ENCODE peak calls at places on chromosomes 12 and 14, in four cellular contexts. P is T-helper 1 cell, T is pons, B is RWPE1. A is an unnamed sample.

GRCh38 chr12:107622005-107622404 is 63.6 kb upstream of the PWP1 start:
- DNase-seq in T (no peak), B (no peak), P (no peak), A (no peak)

GRCh38 chr12:95796982-95797289 is 6.4 kb upstream of the NTN4 start:
- DNase-seq in T (no peak), P (no peak), B (peak; percentile 36), A (no peak)

GRCh38 chr14:55654233-55654632 is 74.2 kb downstream of the KTN1 start:
- DNase-seq in T (no peak), B (no peak), P (no peak), A (no peak)

GRCh38 chr14:36556811-36557433 is 25.5 kb downstream of the NKX2-8 start:
- DNase-seq in T (peak; percentile 59), B (peak; percentile 67), P (no peak), A (no peak)

GRCh38 chr14:66509874-66510273 is 1.9 kb downstream of the GPHN start:
- DNase-seq in P (no peak), B (no peak), T (peak; percentile 3), A (no peak)

GRCh38 chr12:127280393-127281275 is 986.3 kb upstream of the TMEM132C start:
- DNase-seq in T (no peak), P (peak; percentile 46), B (peak; percentile 43), A (no peak)

GRCh38 chr14:68607081-68607851 is 185.6 kb downstream of the ZFP36L1 start:
- DNase-seq in B (no peak), T (no peak), P (no peak), A (no peak)

GRCh38 chr12:115934877-115935276 is 342.6 kb downstream of the MED13L start:
- DNase-seq in T (no peak), P (no peak), B (no peak), A (no peak)

GRCh38 chr14:93970967-93971634 is 5.3 kb downstream of the ASB2 start:
- DNase-seq in P (peak; percentile 80), T (no peak), B (no peak), A (no peak)

GRCh38 chr12:38921025-38921677 is 15.8 kb upstream of the CPNE8 start:
- DNase-seq in P (peak; percentile 30), T (no peak), B (peak; percentile 54), A (no peak)

GRCh38 chr14:52067873-52068740 is 752 bp downstream of the NID2 start:
- DNase-seq in T (no peak), B (no peak), P (peak; percentile 5), A (no peak)

GRCh38 chr12:21683115-21683514 is 25.5 kb upstream of the LDHB start:
- DNase-seq in P (no peak), B (no peak), T (no peak), A (no peak)

GRCh38 chr12:105289114-105289904 is 41.2 kb upstream of the C12orf75 start:
- DNase-seq in B (no peak), P (peak; percentile 38), T (no peak), A (no peak)

GRCh38 chr12:62834406-62834805 is 100.5 kb downstream of the PPM1H start:
- DNase-seq in T (no peak), P (no peak), B (no peak), A (no peak)

GRCh38 chr14:79567306-79567705 is 644.0 kb downstream of the DIO2 start:
- DNase-seq in B (no peak), T (no peak), P (no peak), A (no peak)

GRCh38 chr14:56339855-56340701 is 221.9 kb downstream of the PELI2 start:
- DNase-seq in T (peak; percentile 93), P (peak; percentile 57), B (peak; percentile 64), A (peak; percentile 69)

GRCh38 chr14:100546051-100546443 is 41.2 kb downstream of the BEGAIN start:
- DNase-seq in P (peak; percentile 47), T (peak; percentile 34), B (peak; percentile 68), A (no peak)

GRCh38 chr14:32509632-32510187 is 180.6 kb downstream of the AKAP6 start:
- DNase-seq in T (peak; percentile 100), B (peak; percentile 48), P (no peak), A (peak; percentile 96)

GRCh38 chr12:122094735-122095561 is 16.4 kb downstream of the MLXIP start:
- DNase-seq in T (no peak), P (no peak), B (no peak), A (no peak)

GRCh38 chr12:67697443-67697842 is 48.9 kb downstream of the DYRK2 start:
- DNase-seq in T (no peak), P (peak; percentile 7), B (no peak), A (no peak)

GRCh38 chr14:99726538-99727095 is 42.5 kb downstream of the CYP46A1 start:
- DNase-seq in T (no peak), P (no peak), B (no peak), A (no peak)

GRCh38 chr14:101467181-101467926 is 93.9 kb upstream of the DIO3 start:
- DNase-seq in B (no peak), P (no peak), T (no peak), A (no peak)

GRCh38 chr12:67456281-67456918 is 187.2 kb downstream of the CAND1 start:
- DNase-seq in P (no peak), B (peak; percentile 62), T (no peak), A (peak; percentile 57)

GRCh38 chr12:4648499-4649357 is at the start of the genes AKAP3 and NDUFA9:
- DNase-seq in T (peak; percentile 89), B (peak; percentile 73), P (peak; percentile 82), A (peak; percentile 52)

GRCh38 chr12:132638541-132639408 is 20.2 kb downstream of the P2RX2 start:
- DNase-seq in B (peak; percentile 49), T (peak; percentile 6), P (no peak), A (no peak)

GRCh38 chr12:103561174-103561573 is 25.9 kb upstream of the STAB2 start:
- DNase-seq in T (no peak), P (no peak), B (no peak), A (no peak)

GRCh38 chr12:124713436-124714082 is 146.1 kb upstream of the NCOR2 start:
- DNase-seq in T (peak; percentile 85), B (no peak), P (peak; percentile 87), A (no peak)

GRCh38 chr12:15562263-15562662 is 226.9 kb downstream of the EPS8 start:
- DNase-seq in B (no peak), P (peak; percentile 88), T (no peak), A (no peak)

GRCh38 chr12:86741531-86741930 is 485.3 kb upstream of the MGAT4C start:
- DNase-seq in P (no peak), B (no peak), T (no peak), A (no peak)

GRCh38 chr14:22918519-22918808 is 485 bp downstream of the RBM23 start:
- DNase-seq in B (no peak), P (no peak), T (no peak), A (no peak)

GRCh38 chr12:110269622-110270124 is 11.4 kb upstream of the ATP2A2 start:
- DNase-seq in P (no peak), B (peak; percentile 85), T (no peak), A (no peak)

GRCh38 chr14:77882098-77882497 is 82.2 kb downstream of the ADCK1 start:
- DNase-seq in P (no peak), T (peak; percentile 56), B (no peak), A (no peak)

GRCh38 chr12:46208370-46208769 is 60.5 kb downstream of the SLC38A1 start:
- DNase-seq in B (no peak), P (no peak), T (no peak), A (no peak)

GRCh38 chr14:68949236-68949965 is 29.7 kb downstream of the ACTN1 start:
- DNase-seq in T (no peak), B (no peak), P (no peak), A (no peak)

A was measured in brain pericyte.